ENCODE peak calls at places on chromosome 15, in ten cellular contexts. One of them, this sample, is unnamed.

GRCh38 chr15:48927181-48927580 is 36.5 kb downstream of the SHC4 start:
- DNase-seq in GM12878: no peak
- DNase-seq in ELR: no peak
- DNase-seq in amygdala: no peak
- DNase-seq in AG04449: no peak
- DNase-seq in germinal center: no peak
- DNase-seq in T-helper 2 cell: no peak
- DNase-seq in WERI-Rb-1: no peak
- DNase-seq in EL: no peak
- DNase-seq in M059J: no peak
- DNase-seq in this sample: no peak

GRCh38 chr15:60003243-60004018 is 680 bp upstream of the FOXB1 start:
- DNase-seq in T-helper 2 cell: no peak
- DNase-seq in GM12878: no peak
- DNase-seq in AG04449: no peak
- DNase-seq in M059J: no peak
- DNase-seq in EL: no peak
- DNase-seq in amygdala: no peak
- DNase-seq in WERI-Rb-1: no peak
- DNase-seq in germinal center: no peak
- DNase-seq in ELR: no peak
- DNase-seq in this sample: no peak

GRCh38 chr15:81349271-81349670 is 24.7 kb downstream of the TMC3 start:
- DNase-seq in M059J: no peak
- DNase-seq in GM12878: no peak
- DNase-seq in ELR: no peak
- DNase-seq in amygdala: no peak
- DNase-seq in EL: no peak
- DNase-seq in T-helper 2 cell: no peak
- DNase-seq in germinal center: no peak
- DNase-seq in AG04449: no peak
- DNase-seq in WERI-Rb-1: no peak
- DNase-seq in this sample: no peak

GRCh38 chr15:23039151-23039916 is at the start of gene TUBGCP5:
- DNase-seq in WERI-Rb-1: peak
- DNase-seq in AG04449: peak
- DNase-seq in ELR: peak
- DNase-seq in amygdala: peak
- DNase-seq in GM12878: peak
- DNase-seq in M059J: peak
- DNase-seq in T-helper 2 cell: peak
- DNase-seq in EL: peak
- DNase-seq in germinal center: peak
- DNase-seq in this sample: peak

GRCh38 chr15:65327651-65328393 is 23.3 kb downstream of the RNU5B-1 start:
- DNase-seq in WERI-Rb-1: no peak
- DNase-seq in germinal center: no peak
- DNase-seq in ELR: no peak
- DNase-seq in GM12878: no peak
- DNase-seq in M059J: no peak
- DNase-seq in T-helper 2 cell: no peak
- DNase-seq in AG04449: no peak
- DNase-seq in amygdala: no peak
- DNase-seq in EL: no peak
- DNase-seq in this sample: no peak

GRCh38 chr15:75217012-75217411 is 15.3 kb downstream of the C15orf39 start:
- DNase-seq in GM12878: no peak
- DNase-seq in AG04449: no peak
- DNase-seq in amygdala: no peak
- DNase-seq in EL: no peak
- DNase-seq in T-helper 2 cell: no peak
- DNase-seq in WERI-Rb-1: no peak
- DNase-seq in germinal center: no peak
- DNase-seq in M059J: no peak
- DNase-seq in ELR: no peak
- DNase-seq in this sample: no peak

GRCh38 chr15:51077565-51078153 is 17.0 kb downstream of the TNFAIP8L3 start:
- DNase-seq in WERI-Rb-1: no peak
- DNase-seq in T-helper 2 cell: peak
- DNase-seq in amygdala: peak
- DNase-seq in EL: peak
- DNase-seq in germinal center: peak
- DNase-seq in ELR: peak
- DNase-seq in AG04449: no peak
- DNase-seq in M059J: no peak
- DNase-seq in GM12878: peak
- DNase-seq in this sample: no peak

GRCh38 chr15:74261041-74261440 is 24.9 kb downstream of the CCDC33 start:
- DNase-seq in amygdala: no peak
- DNase-seq in ELR: no peak
- DNase-seq in WERI-Rb-1: no peak
- DNase-seq in GM12878: no peak
- DNase-seq in EL: no peak
- DNase-seq in T-helper 2 cell: no peak
- DNase-seq in germinal center: no peak
- DNase-seq in M059J: no peak
- DNase-seq in AG04449: no peak
- DNase-seq in this sample: no peak

GRCh38 chr15:38647683-38648082 is 83.1 kb upstream of the RASGRP1 start:
- DNase-seq in WERI-Rb-1: no peak
- DNase-seq in GM12878: no peak
- DNase-seq in EL: peak
- DNase-seq in T-helper 2 cell: no peak
- DNase-seq in M059J: peak
- DNase-seq in germinal center: no peak
- DNase-seq in AG04449: no peak
- DNase-seq in ELR: peak
- DNase-seq in amygdala: no peak
- DNase-seq in this sample: no peak

GRCh38 chr15:37135225-37135624 is 34.9 kb upstream of the MEIS2 start:
- DNase-seq in T-helper 2 cell: no peak
- DNase-seq in ELR: peak
- DNase-seq in germinal center: peak
- DNase-seq in AG04449: no peak
- DNase-seq in M059J: peak
- DNase-seq in GM12878: no peak
- DNase-seq in amygdala: no peak
- DNase-seq in WERI-Rb-1: peak
- DNase-seq in EL: no peak
- DNase-seq in this sample: no peak

GRCh38 chr15:91520848-91521247 is 332.7 kb upstream of the SLCO3A1 start:
- DNase-seq in ELR: peak
- DNase-seq in germinal center: no peak
- DNase-seq in GM12878: no peak
- DNase-seq in M059J: peak
- DNase-seq in AG04449: no peak
- DNase-seq in EL: peak
- DNase-seq in T-helper 2 cell: no peak
- DNase-seq in WERI-Rb-1: no peak
- DNase-seq in amygdala: no peak
- DNase-seq in this sample: no peak

GRCh38 chr15:67941643-67942315 is 101.9 kb upstream of the RNU6-1 start:
- DNase-seq in ELR: peak
- DNase-seq in WERI-Rb-1: no peak
- DNase-seq in germinal center: no peak
- DNase-seq in M059J: peak
- DNase-seq in GM12878: no peak
- DNase-seq in T-helper 2 cell: no peak
- DNase-seq in EL: peak
- DNase-seq in amygdala: no peak
- DNase-seq in AG04449: no peak
- DNase-seq in this sample: no peak

GRCh38 chr15:51085764-51086163 is 8.9 kb downstream of the TNFAIP8L3 start:
- DNase-seq in T-helper 2 cell: no peak
- DNase-seq in germinal center: no peak
- DNase-seq in amygdala: no peak
- DNase-seq in GM12878: no peak
- DNase-seq in WERI-Rb-1: no peak
- DNase-seq in M059J: no peak
- DNase-seq in ELR: no peak
- DNase-seq in EL: no peak
- DNase-seq in AG04449: no peak
- DNase-seq in this sample: no peak

GRCh38 chr15:43218908-43219706 is 1.7 kb downstream of the EPB42 start:
- DNase-seq in EL: peak
- DNase-seq in AG04449: no peak
- DNase-seq in T-helper 2 cell: no peak
- DNase-seq in germinal center: no peak
- DNase-seq in M059J: peak
- DNase-seq in ELR: peak
- DNase-seq in amygdala: no peak
- DNase-seq in GM12878: no peak
- DNase-seq in WERI-Rb-1: peak
- DNase-seq in this sample: peak

GRCh38 chr15:59069430-59069829 is 35.5 kb upstream of the CCNB2 start:
- DNase-seq in M059J: no peak
- DNase-seq in AG04449: no peak
- DNase-seq in WERI-Rb-1: no peak
- DNase-seq in germinal center: no peak
- DNase-seq in GM12878: no peak
- DNase-seq in EL: no peak
- DNase-seq in ELR: no peak
- DNase-seq in T-helper 2 cell: no peak
- DNase-seq in amygdala: no peak
- DNase-seq in this sample: no peak

GRCh38 chr15:95912280-95912625 is 418.2 kb upstream of the NR2F2 start:
- DNase-seq in T-helper 2 cell: no peak
- DNase-seq in EL: no peak
- DNase-seq in GM12878: no peak
- DNase-seq in ELR: no peak
- DNase-seq in M059J: peak
- DNase-seq in amygdala: no peak
- DNase-seq in WERI-Rb-1: no peak
- DNase-seq in germinal center: no peak
- DNase-seq in AG04449: no peak
- DNase-seq in this sample: no peak

GRCh38 chr15:52394020-52394608 is 98.5 kb upstream of the MYO5C start:
- DNase-seq in amygdala: no peak
- DNase-seq in AG04449: no peak
- DNase-seq in GM12878: no peak
- DNase-seq in germinal center: no peak
- DNase-seq in M059J: no peak
- DNase-seq in T-helper 2 cell: no peak
- DNase-seq in EL: no peak
- DNase-seq in ELR: no peak
- DNase-seq in WERI-Rb-1: no peak
- DNase-seq in this sample: no peak

GRCh38 chr15:101641894-101642293 is 10.3 kb downstream of the TM2D3 start:
- DNase-seq in amygdala: no peak
- DNase-seq in EL: no peak
- DNase-seq in GM12878: peak
- DNase-seq in M059J: no peak
- DNase-seq in ELR: no peak
- DNase-seq in germinal center: peak
- DNase-seq in WERI-Rb-1: no peak
- DNase-seq in T-helper 2 cell: no peak
- DNase-seq in AG04449: no peak
- DNase-seq in this sample: no peak

GRCh38 chr15:91384189-91384720 is 284.2 kb downstream of the SV2B start:
- DNase-seq in amygdala: no peak
- DNase-seq in AG04449: no peak
- DNase-seq in M059J: no peak
- DNase-seq in GM12878: no peak
- DNase-seq in EL: no peak
- DNase-seq in germinal center: no peak
- DNase-seq in ELR: no peak
- DNase-seq in T-helper 2 cell: no peak
- DNase-seq in WERI-Rb-1: no peak
- DNase-seq in this sample: no peak

GRCh38 chr15:42213481-42213880 is 5.4 kb upstream of the VPS39 start:
- DNase-seq in EL: no peak
- DNase-seq in ELR: no peak
- DNase-seq in AG04449: no peak
- DNase-seq in T-helper 2 cell: no peak
- DNase-seq in WERI-Rb-1: no peak
- DNase-seq in amygdala: no peak
- DNase-seq in GM12878: no peak
- DNase-seq in germinal center: no peak
- DNase-seq in M059J: no peak
- DNase-seq in this sample: no peak

GRCh38 chr15:59292393-59292792 is 80.3 kb downstream of the MYO1E start:
- DNase-seq in AG04449: no peak
- DNase-seq in EL: no peak
- DNase-seq in T-helper 2 cell: no peak
- DNase-seq in ELR: no peak
- DNase-seq in M059J: peak
- DNase-seq in GM12878: no peak
- DNase-seq in germinal center: no peak
- DNase-seq in amygdala: peak
- DNase-seq in WERI-Rb-1: no peak
- DNase-seq in this sample: no peak

GRCh38 chr15:74430510-74430951 is 3.2 kb downstream of the SEMA7A start:
- DNase-seq in AG04449: no peak
- DNase-seq in amygdala: no peak
- DNase-seq in WERI-Rb-1: no peak
- DNase-seq in germinal center: peak
- DNase-seq in GM12878: no peak
- DNase-seq in ELR: no peak
- DNase-seq in EL: peak
- DNase-seq in M059J: peak
- DNase-seq in T-helper 2 cell: no peak
- DNase-seq in this sample: no peak

GRCh38 chr15:67824900-67825879 is at the start of gene SKOR1:
- DNase-seq in WERI-Rb-1: no peak
- DNase-seq in amygdala: no peak
- DNase-seq in M059J: no peak
- DNase-seq in EL: no peak
- DNase-seq in T-helper 2 cell: no peak
- DNase-seq in AG04449: no peak
- DNase-seq in ELR: peak
- DNase-seq in germinal center: peak
- DNase-seq in GM12878: no peak
- DNase-seq in this sample: no peak

GRCh38 chr15:80500021-80500420 is 95.8 kb downstream of the ARNT2 start:
- DNase-seq in WERI-Rb-1: no peak
- DNase-seq in AG04449: no peak
- DNase-seq in ELR: no peak
- DNase-seq in EL: no peak
- DNase-seq in T-helper 2 cell: no peak
- DNase-seq in M059J: no peak
- DNase-seq in GM12878: no peak
- DNase-seq in amygdala: no peak
- DNase-seq in germinal center: no peak
- DNase-seq in this sample: peak

GRCh38 chr15:68631621-68632051 is 52.8 kb downstream of the CORO2B start:
- DNase-seq in T-helper 2 cell: no peak
- DNase-seq in M059J: no peak
- DNase-seq in AG04449: no peak
- DNase-seq in ELR: no peak
- DNase-seq in GM12878: no peak
- DNase-seq in amygdala: no peak
- DNase-seq in EL: no peak
- DNase-seq in WERI-Rb-1: peak
- DNase-seq in germinal center: peak
- DNase-seq in this sample: no peak